ENCODE peak calls at places on chromosomes 13 and 19, in ten cellular contexts. R, O, V, Q, Z, Y, U, P, E and B are unnamed samples.

GRCh38 chr19:32819415-32820400 is 49.9 kb downstream of the SLC7A9 start:
- DNase-seq in E (no peak), O (no peak), Y (no peak), P (no peak), Z (no peak), Q (no peak), R (no peak), U (no peak), V (no peak), B (no peak)

GRCh38 chr13:33347866-33348265 is 62.3 kb upstream of the STARD13 start:
- DNase-seq in Z (no peak), O (no peak), E (no peak), V (no peak), U (peak; percentile 10), R (no peak), P (no peak), Y (no peak), Q (no peak), B (no peak)

GRCh38 chr13:43815204-43815603 is 28.4 kb upstream of the ENOX1 start:
- DNase-seq in U (no peak), Z (no peak), V (no peak), P (peak; percentile 20), Y (peak; percentile 50), O (peak; percentile 69), E (no peak), Q (no peak), R (no peak), B (peak; percentile 66)

GRCh38 chr19:45154064-45154827 is 6.5 kb downstream of the NKPD1 start:
- DNase-seq in Q (no peak), Z (no peak), O (peak; percentile 86), V (no peak), P (no peak), R (no peak), E (no peak), U (no peak), Y (peak; percentile 83), B (peak; percentile 76)

GRCh38 chr13:94344126-94344863 is 135.2 kb downstream of the DCT start:
- DNase-seq in V (no peak), E (no peak), O (peak; percentile 74), P (no peak), Z (no peak), R (no peak), U (no peak), Y (peak; percentile 34), Q (no peak), B (no peak)

GRCh38 chr13:113209880-113210421 is 538 bp downstream of the CUL4A start:
- DNase-seq in Z (peak; percentile 40), U (peak; percentile 30), Q (peak; percentile 81), P (peak; percentile 75), Y (no peak), R (peak; percentile 48), E (peak; percentile 92), V (peak; percentile 37), O (peak; percentile 20), B (peak; percentile 68)

GRCh38 chr19:51094696-51095279 is 12.1 kb upstream of the KLK14 start:
- DNase-seq in O (no peak), Z (peak; percentile 63), V (no peak), Q (peak; percentile 39), E (peak; percentile 76), Y (no peak), P (peak; percentile 89), U (no peak), R (no peak), B (peak; percentile 59)

GRCh38 chr19:15443838-15444237 is 5.9 kb downstream of the WIZ start:
- DNase-seq in E (no peak), R (no peak), P (no peak), V (no peak), Y (no peak), Q (no peak), O (no peak), Z (no peak), U (peak; percentile 31), B (no peak)

GRCh38 chr19:581399-582111 is 8.1 kb upstream of the HCN2 start:
- DNase-seq in E (no peak), O (no peak), Q (no peak), Z (no peak), R (no peak), U (no peak), V (no peak), P (no peak), Y (no peak), B (no peak)

GRCh38 chr13:108086678-108087077 is 128.7 kb downstream of the LIG4 start:
- DNase-seq in Z (no peak), P (no peak), R (no peak), Q (no peak), O (peak; percentile 0), E (peak; percentile 85), V (no peak), U (peak; percentile 17), Y (no peak), B (no peak)

GRCh38 chr19:46840157-46840942 is 10.3 kb downstream of the AP2S1 start:
- DNase-seq in U (peak; percentile 72), V (no peak), Q (peak; percentile 58), P (peak; percentile 83), O (peak; percentile 37), Y (peak; percentile 44), Z (peak; percentile 46), E (peak; percentile 91), R (no peak), B (peak; percentile 66)

GRCh38 chr19:18493440-18494266 is 28.2 kb downstream of the ELL start:
- DNase-seq in Q (no peak), P (no peak), Z (no peak), V (no peak), Y (no peak), O (no peak), R (no peak), U (no peak), E (no peak), B (no peak)

GRCh38 chr19:51025401-51025800 is 1.0 kb downstream of the KLK11 start:
- DNase-seq in R (no peak), V (no peak), P (peak; percentile 10), U (no peak), Y (no peak), O (no peak), Q (no peak), Z (no peak), E (peak; percentile 57), B (no peak)

GRCh38 chr19:35069706-35070105 is 28.2 kb downstream of the HPN start:
- DNase-seq in O (no peak), Q (no peak), Y (peak; percentile 9), R (no peak), P (no peak), V (no peak), U (no peak), Z (no peak), E (no peak), B (no peak)

GRCh38 chr19:38011426-38011825 is 104.4 kb downstream of the SIPA1L3 start:
- DNase-seq in Q (no peak), P (no peak), R (no peak), E (no peak), U (no peak), O (no peak), Y (no peak), Z (no peak), V (no peak), B (no peak)

GRCh38 chr19:47598407-47599349 is 10.3 kb upstream of the BICRA start:
- DNase-seq in R (no peak), Q (no peak), U (peak; percentile 70), O (peak; percentile 95), P (no peak), Y (peak; percentile 95), Z (no peak), E (no peak), V (no peak), B (peak; percentile 93)

GRCh38 chr13:30796132-30796832 is 60.9 kb downstream of the ALOX5AP start:
- DNase-seq in U (no peak), R (no peak), O (peak; percentile 43), Q (peak; percentile 14), Z (no peak), Y (peak; percentile 70), V (no peak), P (no peak), E (no peak), B (peak; percentile 49)

GRCh38 chr19:49635530-49636229 is 4.3 kb downstream of the RRAS start:
- DNase-seq in V (no peak), Q (no peak), R (no peak), P (no peak), Y (no peak), U (no peak), Z (no peak), E (no peak), O (no peak), B (no peak)

GRCh38 chr19:6063576-6063961 is 46.7 kb downstream of the RFX2 start:
- DNase-seq in Z (no peak), P (no peak), U (no peak), Q (no peak), V (no peak), R (no peak), E (no peak), O (no peak), Y (no peak), B (no peak)

GRCh38 chr19:990746-991145 is 6.6 kb downstream of the WDR18 start:
- DNase-seq in Y (no peak), P (no peak), O (no peak), E (peak; percentile 83), V (no peak), R (no peak), Z (no peak), Q (no peak), U (no peak), B (no peak)

GRCh38 chr19:18294467-18294864 is 13.0 kb upstream of the JUND start:
- DNase-seq in O (no peak), P (peak; percentile 83), E (peak; percentile 97), Y (no peak), U (no peak), Z (no peak), R (peak; percentile 91), V (peak; percentile 83), Q (peak; percentile 93), B (no peak)

GRCh38 chr19:17455711-17456123 is 5.0 kb downstream of the NXNL1 start:
- DNase-seq in Z (no peak), P (peak; percentile 65), Q (no peak), R (no peak), U (no peak), O (no peak), Y (no peak), E (no peak), V (no peak), B (peak; percentile 31)

GRCh38 chr19:658916-659839 is 3.8 kb downstream of the RNF126 start:
- DNase-seq in Y (peak; percentile 55), P (no peak), Q (no peak), U (peak; percentile 61), V (no peak), Z (no peak), E (peak; percentile 95), R (no peak), O (peak; percentile 35), B (peak; percentile 61)

GRCh38 chr13:53098455-53098854 is 69.8 kb downstream of the OLFM4 start:
- DNase-seq in R (no peak), U (no peak), Y (no peak), Z (no peak), V (no peak), P (no peak), O (no peak), Q (no peak), E (no peak), B (no peak)

GRCh38 chr13:49023441-49023840 is 47.7 kb downstream of the FNDC3A start:
- DNase-seq in V (no peak), Y (peak; percentile 67), R (no peak), P (no peak), O (peak; percentile 18), U (no peak), Q (no peak), E (no peak), Z (no peak), B (peak; percentile 37)

GRCh38 chr19:27746691-27747380 is 1466.1 kb downstream of the UQCRFS1 start:
- DNase-seq in P (peak; percentile 7), U (peak; percentile 75), E (peak; percentile 74), V (no peak), Y (peak; percentile 10), Q (no peak), O (peak; percentile 9), R (no peak), Z (peak; percentile 5), B (peak; percentile 60)

GRCh38 chr13:44487989-44488388 is 88.1 kb downstream of the TSC22D1 start:
- DNase-seq in Y (no peak), V (no peak), Z (no peak), P (no peak), R (no peak), E (no peak), O (no peak), Q (no peak), U (no peak), B (no peak)

GRCh38 chr19:22807061-22807835 is 23.3 kb upstream of the ZNF99 start:
- DNase-seq in R (no peak), U (no peak), Y (no peak), O (no peak), E (no peak), Z (no peak), Q (no peak), V (no peak), P (no peak), B (no peak)